ENCODE peak calls at places on chromosomes 4 and X, in six cellular contexts. Y is HFFc6; F is lower leg skin; E is osteocyte; R is CD4-positive, alpha-beta T cell; J is suprapubic skin. Q is an unnamed sample.

GRCh38 chr4:89251396-89251795 is 56.2 kb downstream of the GPRIN3 start:
- DNase-seq in Y (no peak), R (no peak), E (no peak), J (no peak), F (no peak), Q (no peak)

GRCh38 chr4:40621592-40622512 is 7.8 kb downstream of the RBM47 start:
- DNase-seq in E (no peak), R (no peak), Y (peak), F (peak), J (peak), Q (no peak)

GRCh38 chrX:54208531-54208930 is 25.5 kb upstream of the FAM120C start:
- DNase-seq in E (no peak), Y (no peak), F (no peak), J (no peak), R (no peak), Q (no peak)

GRCh38 chr4:121454251-121454979 is 73.6 kb upstream of the QRFPR start:
- DNase-seq in Y (no peak), F (no peak), J (no peak), R (no peak), E (no peak), Q (no peak)

GRCh38 chr4:1041147-1041935 is 29.9 kb downstream of the FGFRL1 start:
- DNase-seq in Y (no peak), R (no peak), E (no peak), F (no peak), J (no peak), Q (no peak)

GRCh38 chr4:175790067-175790466 is 22.0 kb downstream of the GPM6A start:
- DNase-seq in J (no peak), R (no peak), F (no peak), E (no peak), Y (no peak), Q (no peak)

GRCh38 chr4:147737623-147738022 is 5.7 kb downstream of the ARHGAP10 start:
- DNase-seq in J (no peak), Y (no peak), E (no peak), R (no peak), F (no peak), Q (no peak)

GRCh38 chr4:78477276-78477675 is 74.3 kb upstream of the ANXA3 start:
- DNase-seq in Y (peak), F (no peak), E (no peak), J (no peak), R (no peak), Q (no peak)

GRCh38 chr4:131426023-131426758 is 1722.9 kb upstream of the PCDH10 start:
- DNase-seq in J (no peak), R (no peak), E (no peak), F (no peak), Y (no peak), Q (no peak)

GRCh38 chrX:50081282-50081955 is 119.4 kb downstream of the AKAP4 start:
- DNase-seq in E (no peak), J (no peak), Y (no peak), R (no peak), F (no peak), Q (no peak)
- TF ChIP-seq CTCF in E (peak), J (no peak), Y (peak), R (no peak), F (no peak), Q (peak)

GRCh38 chr4:133096972-133097371 is 52.1 kb upstream of the PCDH10 start:
- DNase-seq in E (no peak), F (no peak), J (no peak), R (no peak), Y (no peak), Q (no peak)

GRCh38 chr4:133102612-133103409 is 46.3 kb upstream of the PCDH10 start:
- DNase-seq in R (no peak), J (no peak), F (no peak), E (no peak), Y (peak), Q (no peak)
- TF ChIP-seq CTCF in R (no peak), J (no peak), F (no peak), E (no peak), Y (peak), Q (no peak)

DNA sequence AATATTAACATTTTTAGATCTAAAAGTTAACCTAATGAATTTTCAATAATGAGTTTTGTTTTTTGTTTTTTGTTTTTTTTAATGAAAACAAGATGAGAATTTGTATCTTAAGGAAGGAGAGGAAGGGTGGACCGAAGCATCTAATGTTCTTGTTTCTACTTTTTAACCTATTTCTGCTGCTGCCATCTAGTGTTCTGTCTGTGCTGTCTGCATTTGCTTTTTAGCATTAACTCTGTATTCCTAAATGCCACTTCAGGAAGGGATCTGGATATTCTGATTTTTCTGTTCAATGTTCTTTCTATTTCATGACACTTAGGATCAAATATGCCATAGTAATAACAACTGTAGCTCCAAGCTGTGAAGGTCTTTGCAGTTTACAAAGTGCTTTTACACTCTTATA is 161.7 kb downstream of the BRWD3 start:
- DNase-seq in J (no peak), R (no peak), E (no peak), F (no peak), Y (no peak), Q (no peak)
- TF ChIP-seq CTCF in J (no peak), R (no peak), E (peak), F (no peak), Y (peak), Q (peak)

DNA sequence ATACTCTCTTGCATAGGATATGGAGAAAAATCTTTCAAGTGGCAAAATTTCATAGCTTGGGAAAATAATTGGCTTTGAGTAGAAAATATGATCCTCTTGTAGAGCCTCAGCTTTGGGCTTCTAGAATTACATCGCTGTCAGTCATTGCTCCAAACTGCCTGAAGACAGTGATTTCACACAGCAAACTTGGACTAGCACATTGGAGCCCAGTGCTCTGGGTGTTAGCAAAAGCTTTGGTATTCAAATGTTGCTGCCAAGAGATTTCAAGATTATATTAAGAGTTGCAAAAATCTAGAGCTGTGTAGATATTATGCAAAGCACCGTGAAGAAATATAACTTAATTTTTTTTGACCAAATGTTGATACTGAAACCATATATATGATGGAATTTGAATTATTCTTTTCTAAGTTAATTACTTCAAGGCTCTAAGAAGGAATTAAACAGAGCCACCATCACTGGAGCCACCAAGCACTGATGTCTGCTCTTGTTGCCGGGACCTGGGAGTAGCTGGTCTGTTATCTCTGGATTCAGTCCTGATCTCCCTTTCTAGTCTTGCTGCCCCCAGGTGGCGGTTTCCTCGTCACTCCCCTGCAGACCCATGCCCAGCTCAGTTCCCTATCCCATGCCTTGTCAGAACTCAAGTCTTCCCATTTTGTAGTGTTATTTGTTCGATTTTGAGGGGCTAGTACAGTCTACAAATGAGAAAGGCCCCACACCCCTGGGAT is 260.7 kb upstream of the SFRP2 start:
- DNase-seq in E (no peak), Y (peak), R (no peak), F (no peak), J (no peak), Q (peak)
- TF ChIP-seq CTCF in E (peak), Y (no peak), R (no peak), F (no peak), J (no peak), Q (peak)

GRCh38 chrX:32116047-32116446 is 1044.2 kb upstream of the FTHL17 start:
- DNase-seq in E (no peak), J (no peak), R (no peak), F (no peak), Y (no peak), Q (no peak)
- TF ChIP-seq CTCF in E (peak), J (no peak), R (no peak), F (no peak), Y (no peak), Q (no peak)

GRCh38 chr4:130306566-130306965 is 1210.6 kb downstream of the C4orf33 start:
- DNase-seq in Y (no peak), E (no peak), J (no peak), R (no peak), F (no peak), Q (no peak)
- TF ChIP-seq CTCF in Y (no peak), E (peak), J (no peak), R (no peak), F (no peak), Q (no peak)

GRCh38 chr4:152235718-152236117 is 300.2 kb downstream of the FBXW7 start:
- DNase-seq in F (no peak), R (no peak), J (no peak), E (no peak), Y (no peak), Q (no peak)
- TF ChIP-seq CTCF in F (no peak), R (no peak), J (no peak), E (no peak), Y (peak), Q (peak)

GRCh38 chr4:15215118-15215517 is 212.7 kb upstream of the C1QTNF7 start:
- DNase-seq in E (no peak), R (no peak), F (no peak), J (no peak), Y (no peak), Q (no peak)
- TF ChIP-seq CTCF in E (no peak), R (no peak), F (no peak), J (no peak), Y (no peak), Q (no peak)

Q was measured in neural crest cell.